ENCODE peak calls at places on chromosomes 5 and 9, in six cellular contexts. P, L, F, Y, Q and V are unnamed samples.

GRCh38 chr9:84139296-84140100 is 158.9 kb downstream of the RMI1 start:
- DNase-seq in P (no peak), L (peak), F (peak), Y (no peak), Q (no peak), V (peak)

GRCh38 chr5:168782172-168782571 is 203.0 kb upstream of the PANK3 start:
- DNase-seq in P (no peak), L (no peak), F (no peak), Y (no peak), Q (no peak), V (no peak)

GRCh38 chr5:33491941-33492340 is 51.2 kb downstream of the TARS1 start:
- DNase-seq in P (no peak), L (no peak), F (no peak), Y (no peak), Q (no peak), V (no peak)

GRCh38 chr9:81737871-81738507 is 48.6 kb upstream of the TLE1 start:
- DNase-seq in P (no peak), L (peak), F (no peak), Y (no peak), Q (no peak), V (peak)

GRCh38 chr5:108356286-108356685 is 25.6 kb downstream of the FBXL17 start:
- DNase-seq in P (no peak), L (no peak), F (no peak), Y (no peak), Q (no peak), V (no peak)

GRCh38 chr9:116475201-116475600 is 211.9 kb upstream of the TRIM32 start:
- DNase-seq in P (no peak), L (no peak), F (no peak), Y (no peak), Q (no peak), V (no peak)

GRCh38 chr9:109331353-109331752 is 10.5 kb upstream of the EPB41L4B start:
- DNase-seq in P (peak), L (no peak), F (peak), Y (peak), Q (no peak), V (peak)

GRCh38 chr5:176716320-176716719 is 69.0 kb downstream of the TSPAN17 start:
- DNase-seq in P (no peak), L (no peak), F (no peak), Y (no peak), Q (no peak), V (no peak)

GRCh38 chr5:55146543-55147151 is 13.3 kb upstream of the GPX8 start:
- DNase-seq in P (peak), L (peak), F (peak), Y (peak), Q (peak), V (peak)

GRCh38 chr5:168592014-168592368 is 12.8 kb upstream of the PANK3 start:
- DNase-seq in P (no peak), L (no peak), F (no peak), Y (no peak), Q (no peak), V (peak)

GRCh38 chr5:58677650-58678049 is 94.8 kb downstream of the RAB3C start:
- DNase-seq in P (no peak), L (no peak), F (no peak), Y (no peak), Q (no peak), V (no peak)

GRCh38 chr5:38608877-38609276 is 52.4 kb upstream of the LIFR start:
- DNase-seq in P (no peak), L (no peak), F (no peak), Y (no peak), Q (no peak), V (no peak)